ENCODE peak calls at places on chromosomes 7 and 10, in four cellular contexts. W is fibroblast of the aortic adventitia; K is stimulated activated CD4-positive, alpha-beta T cell treated with anti-CD3 and anti-CD28 coated beads, Interleukin-15, amount 100 ng/mL, for 1 hour; U is AML-193. X is an unnamed sample.

GRCh38 chr10:117221156-117221711 is 19.7 kb upstream of the SLC18A2 start:
- DNase-seq in K (no peak), U (no peak), W (peak), X (no peak)

GRCh38 chr7:3043544-3044395 is at the start of gene CARD11:
- DNase-seq in W (no peak), U (no peak), K (peak), X (no peak)

GRCh38 chr10:99981581-99982199 is 28.1 kb downstream of the DNMBP start:
- DNase-seq in U (no peak), K (no peak), W (no peak), X (no peak)

GRCh38 chr7:100483101-100483727 is 513 bp upstream of the NYAP1 start:
- DNase-seq in K (peak), W (peak), U (peak), X (peak)

GRCh38 chr7:101739757-101740398 is 77.5 kb upstream of the CUX1 start:
- DNase-seq in U (no peak), K (no peak), W (no peak), X (no peak)

GRCh38 chr7:104317944-104318629 is 10.3 kb upstream of the LHFPL3 start:
- DNase-seq in U (no peak), K (no peak), W (no peak), X (no peak)

GRCh38 chr7:15648461-15648961 is 38.0 kb downstream of the MEOX2 start:
- DNase-seq in W (peak), K (no peak), U (no peak), X (no peak)

GRCh38 chr7:68694656-68695055 is 903.6 kb upstream of the AUTS2 start:
- DNase-seq in W (no peak), U (no peak), K (no peak), X (no peak)

GRCh38 chr10:46528171-46528671 is 28.2 kb downstream of the GPRIN2 start:
- DNase-seq in K (no peak), W (no peak), U (no peak), X (no peak)

GRCh38 chr7:111728635-111728995 is 166.3 kb upstream of the IMMP2L start:
- DNase-seq in K (no peak), U (no peak), W (no peak), X (no peak)

GRCh38 chr7:100215895-100216294 is 3.9 kb upstream of the PVRIG start:
- DNase-seq in W (peak), K (no peak), U (no peak), X (no peak)

GRCh38 chr7:105367458-105367857 is 21.3 kb downstream of the SRPK2 start:
- DNase-seq in U (no peak), K (no peak), W (no peak), X (no peak)

GRCh38 chr7:44398953-44399574 is 73.7 kb upstream of the CAMK2B start:
- DNase-seq in U (no peak), K (no peak), W (no peak), X (no peak)

GRCh38 chr10:7789390-7789789 is 1.4 kb downstream of the ATP5F1C start:
- DNase-seq in W (peak), U (no peak), K (no peak), X (no peak)

GRCh38 chr10:132394201-132394811 is 2.7 kb upstream of the PWWP2B start:
- DNase-seq in K (no peak), U (no peak), W (no peak), X (no peak)

GRCh38 chr10:110840225-110840922 is 31.4 kb upstream of the PDCD4 start:
- DNase-seq in W (peak), K (no peak), U (no peak), X (no peak)

GRCh38 chr7:26624839-26625238 is 239.6 kb downstream of the SKAP2 start:
- DNase-seq in W (no peak), K (no peak), U (no peak), X (no peak)

GRCh38 chr10:60170250-60170649 is 219.4 kb downstream of the ANK3 start:
- DNase-seq in K (no peak), U (no peak), W (no peak), X (no peak)

GRCh38 chr10:27369832-27370231 is 129.2 kb upstream of the ACBD5 start:
- DNase-seq in U (peak), K (no peak), W (peak), X (no peak)

GRCh38 chr10:97336446-97336845 is 1.9 kb upstream of the FRAT2 start:
- DNase-seq in U (no peak), K (no peak), W (no peak), X (peak)

GRCh38 chr7:929311-929711 is 25.2 kb downstream of the ADAP1 start:
- DNase-seq in U (no peak), W (no peak), K (no peak), X (no peak)

GRCh38 chr10:70132098-70133029 is at the start of gene AIFM2:
- DNase-seq in K (no peak), U (no peak), W (peak), X (peak)

GRCh38 chr7:138980575-138981285 is 459 bp downstream of the KIAA1549 start:
- DNase-seq in K (no peak), U (no peak), W (peak), X (no peak)

GRCh38 chr7:116327751-116328150 is 117.4 kb downstream of the TES start:
- DNase-seq in K (no peak), W (peak), U (no peak), X (no peak)

GRCh38 chr7:131164025-131164899 is 163.4 kb upstream of the MKLN1 start:
- DNase-seq in K (no peak), U (no peak), W (peak), X (no peak)

GRCh38 chr10:32629910-32630309 is 184.0 kb downstream of the CCDC7 start:
- DNase-seq in U (no peak), K (no peak), W (no peak), X (no peak)

GRCh38 chr7:84196007-84196551 is 1.5 kb upstream of the SEMA3A start:
- DNase-seq in U (peak), K (no peak), W (peak), X (no peak)

X was measured in NCI-H1048.